ENCODE peak calls at places on chromosomes 4 and X, in ten cellular contexts. D, P, K, E, N, T, X, C, U and Z are unnamed samples.

GRCh38 chr4:107721436-107722090 is 1.5 kb upstream of the PAPSS1 start:
- DNase-seq in D (peak), P (no peak), K (no peak), E (no peak), N (no peak), T (no peak), X (no peak), C (no peak), U (no peak), Z (no peak)

GRCh38 chr4:109147135-109147534 is 155.3 kb downstream of the COL25A1 start:
- DNase-seq in D (no peak), P (no peak), K (no peak), E (no peak), N (no peak), T (no peak), X (no peak), C (no peak), U (no peak), Z (no peak)

GRCh38 chr4:187128226-187128625 is 404.6 kb upstream of the FAT1 start:
- DNase-seq in D (no peak), P (no peak), K (peak), E (no peak), N (no peak), T (no peak), X (no peak), C (no peak), U (no peak), Z (no peak)

GRCh38 chrX:23511783-23512182 is 155.5 kb upstream of the PRDX4 start:
- DNase-seq in D (no peak), P (no peak), K (no peak), E (no peak), N (no peak), T (no peak), X (no peak), C (no peak), U (no peak), Z (no peak)

GRCh38 chr4:101682946-101683345 is 107.6 kb upstream of the BANK1 start:
- DNase-seq in D (no peak), P (no peak), K (no peak), E (no peak), N (no peak), T (no peak), X (no peak), C (no peak), U (no peak), Z (no peak)

GRCh38 chrX:126552313-126553022 is at the start of gene DCAF12L1:
- DNase-seq in D (no peak), P (no peak), K (peak), E (no peak), N (no peak), T (no peak), X (no peak), C (no peak), U (no peak), Z (no peak)

GRCh38 chr4:112416464-112416863 is 99.5 kb downstream of the NEUROG2 start:
- DNase-seq in D (no peak), P (no peak), K (peak), E (no peak), N (no peak), T (no peak), X (no peak), C (no peak), U (no peak), Z (no peak)

GRCh38 chr4:176031927-176032326 is 33.7 kb upstream of the WDR17 start:
- DNase-seq in D (no peak), P (no peak), K (no peak), E (no peak), N (no peak), T (no peak), X (no peak), C (no peak), U (no peak), Z (no peak)

GRCh38 chr4:128793859-128794667 is 15.4 kb upstream of the JADE1 start:
- DNase-seq in D (no peak), P (peak), K (no peak), E (no peak), N (no peak), T (no peak), X (no peak), C (no peak), U (no peak), Z (no peak)

GRCh38 chrX:103063918-103064434 is at the start of gene BEX1:
- DNase-seq in D (no peak), P (no peak), K (peak), E (no peak), N (no peak), T (peak), X (no peak), C (no peak), U (peak), Z (peak)

GRCh38 chr4:185700635-185701034 is 111.4 kb downstream of the SORBS2 start:
- DNase-seq in D (no peak), P (no peak), K (peak), E (no peak), N (no peak), T (no peak), X (no peak), C (no peak), U (no peak), Z (no peak)

GRCh38 chr4:125314676-125315570 is at the start of gene FAT4:
- DNase-seq in D (peak), P (no peak), K (peak), E (peak), N (peak), T (peak), X (peak), C (no peak), U (peak), Z (peak)

GRCh38 chr4:171644430-171645057 is 168.7 kb upstream of the GALNTL6 start:
- DNase-seq in D (no peak), P (no peak), K (no peak), E (no peak), N (no peak), T (no peak), X (no peak), C (no peak), U (no peak), Z (no peak)

GRCh38 chrX:31223817-31224216 is 152.0 kb upstream of the FTHL17 start:
- DNase-seq in D (no peak), P (no peak), K (peak), E (no peak), N (no peak), T (no peak), X (no peak), C (no peak), U (no peak), Z (no peak)

GRCh38 chr4:85452073-85452764 is 22.7 kb upstream of the ARHGAP24 start:
- DNase-seq in D (no peak), P (no peak), K (no peak), E (no peak), N (no peak), T (no peak), X (no peak), C (no peak), U (no peak), Z (no peak)

GRCh38 chrX:14027031-14027430 is 2.7 kb downstream of the GEMIN8 start:
- DNase-seq in D (no peak), P (no peak), K (peak), E (no peak), N (peak), T (peak), X (no peak), C (no peak), U (no peak), Z (peak)

GRCh38 chr4:141711211-141711610 is 74.8 kb downstream of the IL15 start:
- DNase-seq in D (no peak), P (peak), K (peak), E (no peak), N (no peak), T (no peak), X (no peak), C (no peak), U (no peak), Z (no peak)

GRCh38 chr4:185119927-185120630 is 23.0 kb upstream of the SLC25A4 start:
- DNase-seq in D (no peak), P (no peak), K (no peak), E (no peak), N (no peak), T (no peak), X (no peak), C (no peak), U (no peak), Z (no peak)

GRCh38 chrX:119374736-119375135 is 24.4 kb upstream of the SLC25A43 start:
- DNase-seq in D (no peak), P (no peak), K (peak), E (no peak), N (no peak), T (no peak), X (no peak), C (no peak), U (no peak), Z (no peak)

GRCh38 chr4:44016582-44017421 is 431.8 kb downstream of the KCTD8 start:
- DNase-seq in D (no peak), P (no peak), K (no peak), E (no peak), N (no peak), T (no peak), X (no peak), C (peak), U (no peak), Z (no peak)

GRCh38 chrX:47446971-47447370 is 36.1 kb downstream of the ZNF41 start:
- DNase-seq in D (no peak), P (no peak), K (no peak), E (no peak), N (no peak), T (no peak), X (no peak), C (no peak), U (no peak), Z (no peak)

GRCh38 chr4:123102897-123103489 is 180.6 kb upstream of the NUDT6 start:
- DNase-seq in D (no peak), P (peak), K (peak), E (no peak), N (no peak), T (no peak), X (peak), C (no peak), U (no peak), Z (no peak)

GRCh38 chr4:139609647-139610046 is 53.6 kb upstream of the SETD7 start:
- DNase-seq in D (no peak), P (no peak), K (peak), E (no peak), N (no peak), T (no peak), X (no peak), C (no peak), U (no peak), Z (no peak)

GRCh38 chrX:41720125-41720780 is 3.7 kb upstream of the GPR82 start:
- DNase-seq in D (no peak), P (no peak), K (peak), E (no peak), N (no peak), T (no peak), X (no peak), C (no peak), U (no peak), Z (no peak)

GRCh38 chrX:118221257-118221656 is 104.6 kb upstream of the KLHL13 start:
- DNase-seq in D (no peak), P (no peak), K (no peak), E (no peak), N (no peak), T (peak), X (no peak), C (no peak), U (peak), Z (no peak)

GRCh38 chrX:57918750-57919436 is 8.6 kb upstream of the ZXDA start:
- DNase-seq in D (no peak), P (peak), K (peak), E (no peak), N (peak), T (peak), X (peak), C (no peak), U (peak), Z (peak)

GRCh38 chr4:48436318-48436717 is 46.8 kb upstream of the SLC10A4 start:
- DNase-seq in D (no peak), P (no peak), K (no peak), E (no peak), N (no peak), T (no peak), X (no peak), C (no peak), U (no peak), Z (no peak)

GRCh38 chrX:150845091-150845490 is 53.4 kb downstream of the CD99L2 start:
- DNase-seq in D (no peak), P (peak), K (no peak), E (no peak), N (no peak), T (no peak), X (no peak), C (no peak), U (no peak), Z (no peak)

GRCh38 chr4:129822708-129823504 is 727.0 kb downstream of the C4orf33 start:
- DNase-seq in D (no peak), P (no peak), K (no peak), E (no peak), N (peak), T (peak), X (peak), C (no peak), U (peak), Z (peak)

GRCh38 chr4:98199247-98199646 is 56.0 kb upstream of the STPG2 start:
- DNase-seq in D (no peak), P (no peak), K (peak), E (no peak), N (peak), T (peak), X (no peak), C (no peak), U (no peak), Z (peak)

GRCh38 chr4:178316211-178316610 is 874.0 kb upstream of the AGA start:
- DNase-seq in D (no peak), P (no peak), K (no peak), E (no peak), N (no peak), T (no peak), X (no peak), C (no peak), U (no peak), Z (no peak)

GRCh38 chrX:20173305-20173704 is 31.7 kb upstream of the EIF1AX start:
- DNase-seq in D (no peak), P (no peak), K (no peak), E (no peak), N (no peak), T (no peak), X (no peak), C (no peak), U (no peak), Z (no peak)